ENCODE peak calls at places on chromosomes 11 and 22, in nine cellular contexts. One of them, this sample, is unnamed.
A peak's percentile ranks its signal among the peaks of the same experiment; 100 is the strongest.

GRCh38 chr22:42745118-42745517 is 24.4 kb upstream of the A4GALT start:
- DNase-seq in IMR-90: peak; percentile 75
- DNase-seq in PC-3: no peak
- DNase-seq in cardiac muscle cell: peak; percentile 60
- DNase-seq in H9: no peak
- DNase-seq in psoas muscle: no peak
- DNase-seq in OCI-LY7: no peak
- DNase-seq in right lobe of liver: no peak
- DNase-seq in HCT116: no peak
- DNase-seq in this sample: no peak

GRCh38 chr11:120594746-120595145 is 83.2 kb downstream of the GRIK4 start:
- DNase-seq in IMR-90: no peak
- DNase-seq in PC-3: no peak
- DNase-seq in cardiac muscle cell: no peak
- DNase-seq in H9: no peak
- DNase-seq in psoas muscle: peak; percentile 10
- DNase-seq in OCI-LY7: no peak
- DNase-seq in right lobe of liver: no peak
- DNase-seq in HCT116: no peak
- DNase-seq in this sample: no peak

GRCh38 chr22:35729309-35729698 is 11.6 kb downstream of the APOL5 start:
- DNase-seq in IMR-90: no peak
- DNase-seq in PC-3: no peak
- DNase-seq in cardiac muscle cell: no peak
- DNase-seq in H9: no peak
- DNase-seq in psoas muscle: no peak
- DNase-seq in OCI-LY7: peak; percentile 70
- DNase-seq in right lobe of liver: no peak
- DNase-seq in HCT116: no peak
- DNase-seq in this sample: no peak

GRCh38 chr22:32411388-32411787 is 659 bp downstream of the RTCB start:
- DNase-seq in IMR-90: peak; percentile 40
- DNase-seq in PC-3: peak; percentile 58
- DNase-seq in cardiac muscle cell: peak; percentile 16
- DNase-seq in H9: no peak
- DNase-seq in psoas muscle: no peak
- DNase-seq in OCI-LY7: peak; percentile 21
- DNase-seq in right lobe of liver: no peak
- DNase-seq in HCT116: no peak
- DNase-seq in this sample: no peak

GRCh38 chr22:43828711-43829447 is 16.8 kb upstream of the EFCAB6 start:
- DNase-seq in IMR-90: peak; percentile 81
- DNase-seq in PC-3: no peak
- DNase-seq in cardiac muscle cell: peak; percentile 75
- DNase-seq in H9: peak; percentile 64
- DNase-seq in psoas muscle: peak; percentile 92
- DNase-seq in OCI-LY7: no peak
- DNase-seq in right lobe of liver: no peak
- DNase-seq in HCT116: no peak
- DNase-seq in this sample: no peak

GRCh38 chr22:50530857-50531545 is 1.2 kb upstream of the TYMP start:
- DNase-seq in IMR-90: peak; percentile 63
- DNase-seq in PC-3: peak; percentile 74
- DNase-seq in cardiac muscle cell: peak; percentile 95
- DNase-seq in H9: peak; percentile 84
- DNase-seq in psoas muscle: peak; percentile 93
- DNase-seq in OCI-LY7: peak; percentile 90
- DNase-seq in right lobe of liver: peak; percentile 94
- DNase-seq in HCT116: peak; percentile 76
- DNase-seq in this sample: peak; percentile 84

GRCh38 chr11:110522456-110522855 is 92.7 kb downstream of the FDX1 start:
- DNase-seq in IMR-90: no peak
- DNase-seq in PC-3: no peak
- DNase-seq in cardiac muscle cell: no peak
- DNase-seq in H9: no peak
- DNase-seq in psoas muscle: no peak
- DNase-seq in OCI-LY7: peak; percentile 7
- DNase-seq in right lobe of liver: no peak
- DNase-seq in HCT116: no peak
- DNase-seq in this sample: no peak

GRCh38 chr11:12792590-12792989 is 118.4 kb downstream of the TEAD1 start:
- DNase-seq in IMR-90: peak; percentile 51
- DNase-seq in PC-3: peak; percentile 80
- DNase-seq in cardiac muscle cell: peak; percentile 86
- DNase-seq in H9: no peak
- DNase-seq in psoas muscle: no peak
- DNase-seq in OCI-LY7: no peak
- DNase-seq in right lobe of liver: no peak
- DNase-seq in HCT116: no peak
- DNase-seq in this sample: no peak

GRCh38 chr11:122709042-122709760 is 53.7 kb downstream of the UBASH3B start:
- DNase-seq in IMR-90: peak; percentile 82
- DNase-seq in PC-3: peak; percentile 85
- DNase-seq in cardiac muscle cell: peak; percentile 49
- DNase-seq in H9: no peak
- DNase-seq in psoas muscle: no peak
- DNase-seq in OCI-LY7: no peak
- DNase-seq in right lobe of liver: no peak
- DNase-seq in HCT116: peak; percentile 33
- DNase-seq in this sample: no peak

GRCh38 chr11:59545179-59546020 is 34.1 kb downstream of the OR4D9 start:
- DNase-seq in IMR-90: peak; percentile 44
- DNase-seq in PC-3: no peak
- DNase-seq in cardiac muscle cell: peak; percentile 91
- DNase-seq in H9: peak; percentile 47
- DNase-seq in psoas muscle: no peak
- DNase-seq in OCI-LY7: no peak
- DNase-seq in right lobe of liver: no peak
- DNase-seq in HCT116: peak; percentile 91
- DNase-seq in this sample: no peak

GRCh38 chr11:101860694-101861371 is 54.0 kb upstream of the CEP126 start:
- DNase-seq in IMR-90: peak; percentile 76
- DNase-seq in PC-3: peak; percentile 90
- DNase-seq in cardiac muscle cell: peak; percentile 80
- DNase-seq in H9: peak; percentile 69
- DNase-seq in psoas muscle: no peak
- DNase-seq in OCI-LY7: peak; percentile 65
- DNase-seq in right lobe of liver: no peak
- DNase-seq in HCT116: peak; percentile 57
- DNase-seq in this sample: peak; percentile 27

DNA sequence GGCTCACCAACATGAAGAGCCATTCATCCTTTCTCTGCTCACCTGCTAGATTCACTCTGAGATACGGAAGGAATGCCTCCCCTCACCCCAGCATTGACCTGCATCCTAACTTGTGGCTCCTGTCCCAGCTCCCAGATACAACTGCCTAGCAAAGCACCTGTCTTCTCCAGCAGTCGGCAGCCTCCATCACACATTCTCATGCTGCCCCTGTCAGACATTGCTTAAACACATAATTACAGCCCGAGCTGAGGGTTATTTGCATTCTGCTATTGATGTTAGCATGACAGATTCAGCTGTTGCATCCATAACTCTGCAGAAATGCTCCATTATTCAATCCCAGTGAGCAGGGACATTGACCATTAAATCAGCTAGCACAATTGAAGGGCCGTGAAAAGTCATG is 184.4 kb upstream of the NARS2 start:
- DNase-seq in IMR-90: no peak
- DNase-seq in PC-3: no peak
- DNase-seq in cardiac muscle cell: no peak
- DNase-seq in H9: no peak
- DNase-seq in psoas muscle: no peak
- DNase-seq in OCI-LY7: no peak
- DNase-seq in right lobe of liver: no peak
- DNase-seq in HCT116: no peak
- DNase-seq in this sample: no peak
- TF ChIP-seq CTCF in IMR-90: no peak
- TF ChIP-seq CTCF in PC-3: no peak
- TF ChIP-seq CTCF in cardiac muscle cell: no peak
- TF ChIP-seq CTCF in H9: no peak
- TF ChIP-seq CTCF in psoas muscle: no peak
- TF ChIP-seq CTCF in OCI-LY7: no peak
- TF ChIP-seq CTCF in right lobe of liver: no peak
- TF ChIP-seq CTCF in HCT116: no peak
- TF ChIP-seq CTCF in this sample: no peak

DNA sequence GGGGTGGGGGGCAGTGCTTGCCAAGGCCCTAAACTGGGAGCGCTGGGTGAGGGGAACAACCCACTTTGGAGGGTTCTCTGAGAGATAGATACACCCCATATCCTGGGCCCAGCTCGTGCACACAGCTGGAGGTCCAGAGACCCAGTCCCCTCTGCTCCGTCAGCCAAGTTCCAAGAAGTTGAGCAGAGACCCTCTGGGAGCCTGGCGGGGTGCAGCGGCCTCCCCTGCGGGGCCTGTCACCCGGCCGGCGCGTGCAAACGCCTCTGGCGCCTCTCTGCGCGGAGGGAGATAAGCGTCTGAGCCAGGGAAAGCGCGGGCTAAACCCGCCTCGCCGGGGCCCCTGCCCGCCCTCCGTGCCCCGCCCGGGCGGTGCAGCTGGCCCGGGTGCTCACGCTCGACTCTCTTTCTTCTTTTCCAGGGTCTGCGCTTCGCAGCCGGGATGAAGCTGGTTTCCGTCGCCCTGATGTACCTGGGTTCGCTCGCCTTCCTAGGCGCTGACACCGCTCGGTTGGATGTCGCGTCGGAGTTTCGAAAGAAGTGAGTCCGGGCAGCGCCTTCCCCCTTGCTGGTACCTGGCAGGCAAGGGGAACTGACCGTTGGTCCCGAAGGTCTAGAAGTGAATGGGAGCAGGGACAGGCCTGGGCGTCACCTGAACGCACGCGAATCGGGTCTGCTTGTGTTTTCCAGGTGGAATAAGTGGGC is 540 bp downstream of the ADM start:
- DNase-seq in IMR-90: peak; percentile 9
- DNase-seq in PC-3: peak; percentile 36
- DNase-seq in cardiac muscle cell: peak; percentile 51
- DNase-seq in H9: peak; percentile 55
- DNase-seq in psoas muscle: peak; percentile 68
- DNase-seq in OCI-LY7: no peak
- DNase-seq in right lobe of liver: peak; percentile 61
- DNase-seq in HCT116: no peak
- DNase-seq in this sample: no peak
- H3K4me1 ChIP-seq in IMR-90: peaks cover 10% of the 10 kb centered on the region
- H3K4me1 ChIP-seq in PC-3: peaks cover 37% of the 10 kb centered on the region
- H3K4me1 ChIP-seq in cardiac muscle cell: peaks cover 18% of the 10 kb centered on the region
- H3K4me1 ChIP-seq in H9: peaks cover 8% of the 10 kb centered on the region
- H3K4me1 ChIP-seq in psoas muscle: peaks cover 30% of the 10 kb centered on the region
- H3K4me1 ChIP-seq in OCI-LY7: peaks cover 75% of the 10 kb centered on the region
- H3K4me1 ChIP-seq in right lobe of liver: peaks cover 41% of the 10 kb centered on the region
- H3K4me1 ChIP-seq in HCT116: peaks cover 71% of the 10 kb centered on the region
- H3K4me1 ChIP-seq in this sample: peaks cover 11% of the 10 kb centered on the region

GRCh38 chr11:35323076-35323868 is 96.1 kb downstream of the SLC1A2 start:
- DNase-seq in IMR-90: peak; percentile 35
- DNase-seq in PC-3: peak; percentile 42
- DNase-seq in cardiac muscle cell: no peak
- DNase-seq in H9: no peak
- DNase-seq in psoas muscle: no peak
- DNase-seq in OCI-LY7: no peak
- DNase-seq in right lobe of liver: no peak
- DNase-seq in HCT116: no peak
- DNase-seq in this sample: no peak

GRCh38 chr11:35321111-35321510 is 98.2 kb downstream of the SLC1A2 start:
- DNase-seq in IMR-90: no peak
- DNase-seq in PC-3: no peak
- DNase-seq in cardiac muscle cell: no peak
- DNase-seq in H9: no peak
- DNase-seq in psoas muscle: no peak
- DNase-seq in OCI-LY7: no peak
- DNase-seq in right lobe of liver: no peak
- DNase-seq in HCT116: no peak
- DNase-seq in this sample: no peak

GRCh38 chr11:35324183-35324582 is 95.2 kb downstream of the SLC1A2 start:
- DNase-seq in IMR-90: no peak
- DNase-seq in PC-3: no peak
- DNase-seq in cardiac muscle cell: no peak
- DNase-seq in H9: no peak
- DNase-seq in psoas muscle: no peak
- DNase-seq in OCI-LY7: no peak
- DNase-seq in right lobe of liver: no peak
- DNase-seq in HCT116: no peak
- DNase-seq in this sample: no peak

GRCh38 chr11:35321532-35322320 is 97.6 kb downstream of the SLC1A2 start:
- DNase-seq in IMR-90: peak; percentile 69
- DNase-seq in PC-3: no peak
- DNase-seq in cardiac muscle cell: peak; percentile 40
- DNase-seq in H9: no peak
- DNase-seq in psoas muscle: no peak
- DNase-seq in OCI-LY7: no peak
- DNase-seq in right lobe of liver: no peak
- DNase-seq in HCT116: no peak
- DNase-seq in this sample: no peak

DNA sequence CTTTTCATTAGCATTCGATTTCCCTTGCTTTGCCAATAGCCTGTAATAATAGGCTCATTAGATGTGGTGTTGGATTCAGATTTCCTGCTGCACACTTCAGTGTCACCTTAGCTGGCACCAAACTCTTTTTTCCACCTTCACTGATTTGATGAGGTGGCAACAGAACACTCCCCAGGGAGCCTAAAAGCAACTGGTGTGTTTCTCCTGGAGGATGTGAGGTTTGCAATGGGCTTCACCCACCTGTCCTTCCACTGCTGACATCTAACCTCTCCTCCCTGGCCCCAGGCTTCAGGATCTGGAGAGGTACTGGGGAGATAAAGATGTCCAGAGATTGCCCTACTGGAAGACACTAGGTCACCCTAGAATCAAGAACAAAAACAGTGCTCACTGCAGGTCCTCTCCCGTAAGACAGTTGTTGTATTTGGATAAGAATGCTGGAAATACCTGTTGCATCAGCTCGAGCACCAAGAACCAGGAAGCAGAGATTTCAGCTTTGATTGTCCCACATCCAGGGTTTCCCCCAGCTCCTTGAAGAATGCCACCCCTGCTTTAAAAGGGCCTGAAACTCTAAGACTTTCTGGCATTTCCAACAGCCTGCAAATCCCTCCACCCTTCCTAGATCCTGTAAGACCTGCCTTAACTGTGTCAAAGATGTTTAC is 96.9 kb downstream of the SLC1A2 start:
- DNase-seq in IMR-90: no peak
- DNase-seq in PC-3: no peak
- DNase-seq in cardiac muscle cell: no peak
- DNase-seq in H9: no peak
- DNase-seq in psoas muscle: no peak
- DNase-seq in OCI-LY7: no peak
- DNase-seq in right lobe of liver: no peak
- DNase-seq in HCT116: no peak
- DNase-seq in this sample: peak; percentile 25
- H3K27ac ChIP-seq in IMR-90: no peak overlapping the region
- H3K27ac ChIP-seq in PC-3: no peak overlapping the region
- H3K27ac ChIP-seq in cardiac muscle cell: no peak overlapping the region
- H3K27ac ChIP-seq in H9: no peak overlapping the region
- H3K27ac ChIP-seq in psoas muscle: no peak overlapping the region
- H3K27ac ChIP-seq in OCI-LY7: no peak overlapping the region
- H3K27ac ChIP-seq in right lobe of liver: no peak overlapping the region
- H3K27ac ChIP-seq in HCT116: no peak overlapping the region
- H3K27ac ChIP-seq in this sample: no peak overlapping the region

DNA sequence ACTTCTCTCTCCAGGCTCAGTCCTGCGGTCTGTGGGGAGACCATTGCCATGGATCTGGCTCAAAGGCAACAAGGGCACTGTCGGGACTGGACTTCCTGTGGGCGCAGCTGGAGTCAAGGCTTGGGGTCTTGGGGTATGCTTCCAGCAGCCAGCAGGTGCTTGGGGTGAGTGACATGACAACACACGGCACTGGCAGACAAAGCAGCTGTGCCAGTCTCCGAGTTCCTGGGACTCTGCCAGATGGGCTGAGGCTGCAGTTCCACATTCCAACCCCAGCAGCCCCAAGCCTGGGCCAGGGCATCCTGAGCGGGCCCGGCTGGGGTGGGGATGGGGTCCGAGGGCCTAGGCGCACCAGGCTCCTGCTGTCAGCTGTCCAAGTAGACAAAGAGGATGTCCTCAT is 12.3 kb downstream of the GUCD1 start:
- DNase-seq in IMR-90: no peak
- DNase-seq in PC-3: no peak
- DNase-seq in cardiac muscle cell: no peak
- DNase-seq in H9: no peak
- DNase-seq in psoas muscle: peak; percentile 86
- DNase-seq in OCI-LY7: no peak
- DNase-seq in right lobe of liver: peak; percentile 77
- DNase-seq in HCT116: no peak
- DNase-seq in this sample: peak; percentile 80
- TF ChIP-seq CTCF in IMR-90: no peak
- TF ChIP-seq CTCF in PC-3: no peak
- TF ChIP-seq CTCF in cardiac muscle cell: no peak
- TF ChIP-seq CTCF in H9: no peak
- TF ChIP-seq CTCF in psoas muscle: peak; percentile 26
- TF ChIP-seq CTCF in OCI-LY7: no peak
- TF ChIP-seq CTCF in right lobe of liver: no peak
- TF ChIP-seq CTCF in HCT116: no peak
- TF ChIP-seq CTCF in this sample: peak; percentile 50